ENCODE peak calls at places on chromosomes 5 and 9, in eight cellular contexts. Z, O, D, W, B, F, N and E are unnamed samples.

GRCh38 chr5:139696167-139696893 is 48.2 kb downstream of the CXXC5 start:
- DNase-seq in Z (peak), O (no peak), D (no peak), W (no peak), B (no peak), F (peak), N (no peak), E (no peak)

GRCh38 chr5:117318528-117318927 is 743.9 kb upstream of the SEMA6A start:
- DNase-seq in Z (peak), O (no peak), D (no peak), W (no peak), B (no peak), F (no peak), N (no peak), E (no peak)

GRCh38 chr9:100309992-100310391 is 42.8 kb downstream of the TEX10 start:
- DNase-seq in Z (no peak), O (no peak), D (no peak), W (no peak), B (peak), F (no peak), N (no peak), E (no peak)

GRCh38 chr5:5437227-5438172 is 15.0 kb downstream of the ICE1 start:
- DNase-seq in Z (no peak), O (no peak), D (no peak), W (no peak), B (no peak), F (no peak), N (no peak), E (no peak)

GRCh38 chr5:56414056-56414455 is 180.9 kb upstream of the ANKRD55 start:
- DNase-seq in Z (no peak), O (no peak), D (no peak), W (no peak), B (no peak), F (no peak), N (no peak), E (no peak)

GRCh38 chr9:69549310-69550202 is 122.6 kb downstream of the APBA1 start:
- DNase-seq in Z (no peak), O (peak), D (no peak), W (no peak), B (peak), F (peak), N (peak), E (peak)

GRCh38 chr9:90053027-90053426 is 448.2 kb downstream of the GADD45G start:
- DNase-seq in Z (no peak), O (peak), D (no peak), W (no peak), B (no peak), F (no peak), N (no peak), E (peak)

GRCh38 chr5:21807953-21808352 is 1045.2 kb downstream of the CDH12 start:
- DNase-seq in Z (no peak), O (no peak), D (no peak), W (no peak), B (no peak), F (no peak), N (no peak), E (no peak)

GRCh38 chr9:131274674-131275331 is 1.5 kb downstream of the FAM78A start:
- DNase-seq in Z (peak), O (peak), D (no peak), W (no peak), B (no peak), F (no peak), N (peak), E (no peak)

GRCh38 chr5:6291961-6292360 is 86.4 kb downstream of the MED10 start:
- DNase-seq in Z (no peak), O (no peak), D (no peak), W (no peak), B (no peak), F (no peak), N (no peak), E (no peak)

GRCh38 chr9:123282343-123283047 is 14.1 kb upstream of the STRBP start:
- DNase-seq in Z (no peak), O (no peak), D (no peak), W (no peak), B (no peak), F (no peak), N (no peak), E (no peak)

GRCh38 chr5:173646684-173647083 is 30.2 kb upstream of the BOD1 start:
- DNase-seq in Z (no peak), O (no peak), D (no peak), W (no peak), B (no peak), F (no peak), N (no peak), E (no peak)

GRCh38 chr5:102691434-102691833 is 63.7 kb upstream of the PAM start:
- DNase-seq in Z (no peak), O (no peak), D (no peak), W (no peak), B (no peak), F (no peak), N (no peak), E (no peak)

GRCh38 chr9:123686131-123686848 is 243.6 kb downstream of the DENND1A start:
- DNase-seq in Z (no peak), O (no peak), D (no peak), W (no peak), B (peak), F (no peak), N (no peak), E (no peak)

GRCh38 chr5:172911976-172912375 is 47.2 kb upstream of the RPL26L1 start:
- DNase-seq in Z (no peak), O (no peak), D (no peak), W (no peak), B (no peak), F (no peak), N (no peak), E (no peak)

GRCh38 chr9:112867275-112867991 is 23.2 kb downstream of the SLC46A2 start:
- DNase-seq in Z (no peak), O (no peak), D (no peak), W (no peak), B (peak), F (no peak), N (no peak), E (no peak)

GRCh38 chr5:43000198-43000840 is 39.8 kb downstream of the ANXA2R start:
- DNase-seq in Z (peak), O (no peak), D (no peak), W (no peak), B (no peak), F (no peak), N (no peak), E (no peak)

GRCh38 chr9:112310826-112311225 is 22.6 kb downstream of the PTBP3 start:
- DNase-seq in Z (no peak), O (no peak), D (no peak), W (no peak), B (no peak), F (no peak), N (no peak), E (no peak)

GRCh38 chr5:142883025-142883424 is 112.8 kb downstream of the ARHGAP26 start:
- DNase-seq in Z (no peak), O (no peak), D (no peak), W (no peak), B (peak), F (no peak), N (no peak), E (no peak)

GRCh38 chr9:136858452-136858843 is 6.3 kb downstream of the MAMDC4 start:
- DNase-seq in Z (peak), O (no peak), D (peak), W (no peak), B (no peak), F (no peak), N (no peak), E (no peak)

GRCh38 chr9:35415769-35416427 is 74.0 kb upstream of the RUSC2 start:
- DNase-seq in Z (no peak), O (no peak), D (no peak), W (no peak), B (no peak), F (no peak), N (no peak), E (no peak)

GRCh38 chr5:92641031-92641962 is 939.7 kb downstream of the NR2F1-AS1 start:
- DNase-seq in Z (no peak), O (no peak), D (no peak), W (no peak), B (peak), F (no peak), N (no peak), E (no peak)

GRCh38 chr5:5738797-5739489 is 316.5 kb downstream of the ICE1 start:
- DNase-seq in Z (no peak), O (no peak), D (no peak), W (no peak), B (no peak), F (no peak), N (no peak), E (no peak)

GRCh38 chr9:70683841-70684240 is 269.4 kb upstream of the KLF9 start:
- DNase-seq in Z (no peak), O (no peak), D (no peak), W (no peak), B (no peak), F (no peak), N (no peak), E (no peak)

GRCh38 chr5:9283021-9283420 is 262.9 kb downstream of the SEMA5A start:
- DNase-seq in Z (no peak), O (no peak), D (no peak), W (no peak), B (peak), F (no peak), N (no peak), E (no peak)